ENCODE peak calls at places on chromosomes 3 and 15, in nine cellular contexts. E is activated CD8-positive, alpha-beta memory T cell treated with anti-CD3 and anti-CD28 coated beads for 48 hours; D is CD8-positive, alpha-beta memory T cell; H is H54; F is stimulated activated CD4-positive, alpha-beta T cell treated with anti-CD3 and anti-CD28 coated beads, Interleukin-1b, Interleukin-23, amount 100 ng/mL, for 1 hour; T is epithelial cell of esophagus; O is activated naive CD4-positive, alpha-beta T cell treated with anti-CD3 and anti-CD28 coated beads, Interleukin-2, amount 50 U/mL, for 16 hours; U is activated CD4-positive, alpha-beta T cell treated with anti-CD3 and anti-CD28 coated beads, Interleukin-2, amount 50 U/mL, for 24 hours; N is NCI-H345. B is an unnamed sample.

GRCh38 chr3:131067983-131068382 is 41.3 kb downstream of the NEK11 start:
- DNase-seq in E (no peak), D (no peak), H (no peak), F (no peak), T (no peak), O (no peak), U (no peak), N (peak; percentile 4), B (no peak)

GRCh38 chr15:79373728-79374127 is 58.4 kb upstream of the MINAR1 start:
- DNase-seq in E (no peak), D (no peak), H (no peak), F (no peak), T (no peak), O (no peak), U (no peak), N (no peak), B (no peak)

GRCh38 chr3:134885877-134886621 is 91.0 kb downstream of the EPHB1 start:
- DNase-seq in E (no peak), D (no peak), H (no peak), F (no peak), T (no peak), O (no peak), U (no peak), N (no peak), B (no peak)

GRCh38 chr15:25787855-25788521 is 75.1 kb downstream of the ATP10A start:
- DNase-seq in E (no peak), D (no peak), H (no peak), F (no peak), T (peak; percentile 3), O (no peak), U (no peak), N (no peak), B (no peak)

GRCh38 chr15:48177383-48177874 is 666 bp downstream of the MYEF2 start:
- DNase-seq in E (no peak), D (peak; percentile 25), H (peak; percentile 12), F (no peak), T (peak; percentile 56), O (no peak), U (no peak), N (peak; percentile 38), B (no peak)

GRCh38 chr3:29385056-29385455 is 104.2 kb downstream of the RBMS3 start:
- DNase-seq in E (no peak), D (no peak), H (no peak), F (no peak), T (no peak), O (no peak), U (no peak), N (no peak), B (no peak)

GRCh38 chr3:33426068-33426467 is 14.1 kb downstream of the UBP1 start:
- DNase-seq in E (no peak), D (no peak), H (no peak), F (no peak), T (no peak), O (no peak), U (no peak), N (peak; percentile 93), B (no peak)

GRCh38 chr3:190443257-190443656 is 6.4 kb downstream of the TMEM207 start:
- DNase-seq in E (no peak), D (no peak), H (peak; percentile 5), F (no peak), T (no peak), O (no peak), U (no peak), N (no peak), B (no peak)

GRCh38 chr3:7682822-7683229 is 818.8 kb upstream of the LMCD1 start:
- DNase-seq in E (no peak), D (no peak), H (no peak), F (no peak), T (peak; percentile 85), O (no peak), U (no peak), N (no peak), B (no peak)

GRCh38 chr3:62197613-62198012 is 175.7 kb downstream of the FEZF2 start:
- DNase-seq in E (no peak), D (no peak), H (no peak), F (no peak), T (no peak), O (no peak), U (no peak), N (no peak), B (no peak)

GRCh38 chr3:133209871-133210550 is 171.8 kb downstream of the TMEM108 start:
- DNase-seq in E (no peak), D (no peak), H (no peak), F (no peak), T (no peak), O (no peak), U (no peak), N (no peak), B (no peak)

GRCh38 chr3:31978553-31978952 is 2.5 kb downstream of the OSBPL10 start:
- DNase-seq in E (no peak), D (no peak), H (no peak), F (no peak), T (peak; percentile 74), O (no peak), U (no peak), N (no peak), B (no peak)

GRCh38 chr3:142315083-142315482 is 89.7 kb upstream of the GK5 start:
- DNase-seq in E (no peak), D (no peak), H (peak; percentile 25), F (no peak), T (peak; percentile 20), O (no peak), U (no peak), N (no peak), B (no peak)

GRCh38 chr15:74403981-74404563 is 29.7 kb downstream of the SEMA7A start:
- DNase-seq in E (no peak), D (no peak), H (no peak), F (no peak), T (no peak), O (no peak), U (no peak), N (no peak), B (no peak)

GRCh38 chr15:64070965-64071851 is 22.4 kb downstream of the CIAO2A start:
- DNase-seq in E (no peak), D (no peak), H (peak; percentile 54), F (no peak), T (peak; percentile 82), O (no peak), U (no peak), N (no peak), B (peak; percentile 50)

GRCh38 chr15:67142142-67143092 is 77.0 kb downstream of the SMAD3 start:
- DNase-seq in E (no peak), D (no peak), H (peak; percentile 38), F (no peak), T (peak; percentile 62), O (no peak), U (no peak), N (no peak), B (no peak)

GRCh38 chr3:93973160-93974126 is at the start of gene PROS1:
- DNase-seq in E (peak; percentile 27), D (peak; percentile 41), H (peak; percentile 42), F (no peak), T (peak; percentile 63), O (peak; percentile 28), U (peak; percentile 14), N (peak; percentile 43), B (peak; percentile 61)

GRCh38 chr3:58206406-58207011 is 4.3 kb downstream of the DNASE1L3 start:
- DNase-seq in E (no peak), D (no peak), H (no peak), F (no peak), T (peak; percentile 81), O (no peak), U (no peak), N (no peak), B (no peak)

GRCh38 chr3:87397210-87397609 is 120.8 kb upstream of the POU1F1 start:
- DNase-seq in E (no peak), D (no peak), H (no peak), F (no peak), T (no peak), O (no peak), U (no peak), N (no peak), B (no peak)

GRCh38 chr3:94896994-94897393 is 834.1 kb downstream of the NSUN3 start:
- DNase-seq in E (no peak), D (no peak), H (no peak), F (no peak), T (peak; percentile 5), O (no peak), U (no peak), N (no peak), B (no peak)

GRCh38 chr3:147200545-147200944 is 205.8 kb downstream of the ZIC4 start:
- DNase-seq in E (no peak), D (no peak), H (no peak), F (no peak), T (no peak), O (no peak), U (no peak), N (no peak), B (no peak)

GRCh38 chr15:71747128-71748083 is 62.9 kb upstream of the NR2E3 start:
- DNase-seq in E (no peak), D (no peak), H (no peak), F (no peak), T (peak; percentile 91), O (no peak), U (no peak), N (no peak), B (no peak)

GRCh38 chr15:90173372-90173771 is 27.8 kb upstream of the SEMA4B start:
- DNase-seq in E (no peak), D (no peak), H (no peak), F (no peak), T (no peak), O (no peak), U (no peak), N (no peak), B (no peak)

GRCh38 chr3:125168711-125169410 is 43.7 kb downstream of the SLC12A8 start:
- DNase-seq in E (no peak), D (no peak), H (no peak), F (no peak), T (no peak), O (no peak), U (no peak), N (no peak), B (no peak)

GRCh38 chr3:42700366-42701288 is 2.0 kb downstream of the HHATL start:
- DNase-seq in E (no peak), D (no peak), H (no peak), F (no peak), T (no peak), O (no peak), U (no peak), N (no peak), B (peak; percentile 20)

GRCh38 chr3:120182613-120183524 is 88.6 kb upstream of the GSK3B start:
- DNase-seq in E (no peak), D (no peak), H (no peak), F (no peak), T (peak; percentile 66), O (no peak), U (no peak), N (no peak), B (no peak)

GRCh38 chr3:143139786-143140185 is 20.2 kb downstream of the CHST2 start:
- DNase-seq in E (no peak), D (no peak), H (peak; percentile 44), F (no peak), T (peak; percentile 68), O (no peak), U (no peak), N (no peak), B (no peak)

GRCh38 chr15:88877415-88877814 is 17.9 kb downstream of the HAPLN3 start:
- DNase-seq in E (no peak), D (no peak), H (no peak), F (no peak), T (no peak), O (no peak), U (no peak), N (no peak), B (no peak)

GRCh38 chr3:141738636-141739363 is 702 bp downstream of the RNF7 start:
- DNase-seq in E (no peak), D (peak; percentile 49), H (peak; percentile 24), F (peak; percentile 10), T (peak; percentile 64), O (no peak), U (peak; percentile 3), N (no peak), B (no peak)

GRCh38 chr3:114848643-114849350 is 298.3 kb downstream of the ZBTB20 start:
- DNase-seq in E (no peak), D (no peak), H (no peak), F (no peak), T (no peak), O (no peak), U (no peak), N (no peak), B (no peak)

B was measured in breast epithelium.